ENCODE peak calls at places on chromosome 9, in ten cellular contexts. H is psoas muscle; G is mucosa of descending colon; Q is CD4-positive, CD25-positive, alpha-beta regulatory T cell; V is Peyer's patch; K is upper lobe of right lung; R is colonic mucosa; U is aorta; X is tibial nerve; A is cardiac muscle cell. C is an unnamed sample. For H3K4me1 and H3K9me3, the result is how much of the 10 kb centered on the place peaks cover.

GRCh38 chr9:31848505-31849285 is 535.7 kb upstream of the ACO1 start:
- DNase-seq in H (no peak), G (no peak), Q (no peak), V (no peak), K (no peak), R (no peak), U (no peak), X (no peak), A (no peak), C (no peak)

GRCh38 chr9:132638240-132638639 is 31.5 kb downstream of the DDX31 start:
- DNase-seq in H (no peak), G (no peak), Q (no peak), V (no peak), K (no peak), R (no peak), U (no peak), X (no peak), A (no peak), C (no peak)

GRCh38 chr9:16321461-16322119 is 548.9 kb downstream of the BNC2 start:
- DNase-seq in H (no peak), G (no peak), Q (no peak), V (peak), K (no peak), R (no peak), U (no peak), X (no peak), A (no peak), C (no peak)

GRCh38 chr9:118558026-118558425 is 811.2 kb downstream of the BRINP1 start:
- DNase-seq in H (no peak), G (no peak), Q (no peak), V (no peak), K (no peak), R (no peak), U (no peak), X (no peak), A (no peak), C (no peak)

GRCh38 chr9:131180454-131180853 is 55.1 kb downstream of the NUP214 start:
- DNase-seq in H (no peak), G (no peak), Q (no peak), V (no peak), K (no peak), R (no peak), U (no peak), X (no peak), A (no peak), C (no peak)

GRCh38 chr9:2809692-2810423 is 34.0 kb downstream of the PUM3 start:
- DNase-seq in H (no peak), G (no peak), Q (no peak), V (no peak), K (no peak), R (no peak), U (no peak), X (no peak), A (peak), C (no peak)

GRCh38 chr9:113446323-113446740 is 17.2 kb upstream of the RGS3 start:
- DNase-seq in H (no peak), G (no peak), Q (no peak), V (no peak), K (no peak), R (no peak), U (no peak), X (no peak), A (peak), C (peak)

GRCh38 chr9:111427186-111427585 is 57.0 kb downstream of the ECPAS start:
- DNase-seq in H (no peak), G (no peak), Q (no peak), V (no peak), K (no peak), R (no peak), U (no peak), X (no peak), A (no peak), C (peak)

GRCh38 chr9:8070779-8071444 is 271.3 kb upstream of the DMAC1 start:
- DNase-seq in H (peak), G (no peak), Q (no peak), V (no peak), K (no peak), R (no peak), U (no peak), X (no peak), A (peak), C (no peak)

GRCh38 chr9:76153902-76154629 is 240.2 kb downstream of the RFK start:
- DNase-seq in H (no peak), G (peak), Q (no peak), V (no peak), K (no peak), R (no peak), U (no peak), X (no peak), A (no peak), C (no peak)

GRCh38 chr9:95499847-95500246 is 16.9 kb downstream of the PTCH1 start:
- DNase-seq in H (no peak), G (no peak), Q (no peak), V (no peak), K (no peak), R (no peak), U (no peak), X (no peak), A (no peak), C (no peak)

GRCh38 chr9:133679056-133679455 is 42.9 kb downstream of the DBH start:
- DNase-seq in H (no peak), G (peak), Q (no peak), V (no peak), K (no peak), R (no peak), U (no peak), X (no peak), A (peak), C (no peak)

GRCh38 chr9:13083973-13084528 is 195.4 kb downstream of the MPDZ start:
- DNase-seq in H (no peak), G (no peak), Q (no peak), V (no peak), K (no peak), R (no peak), U (no peak), X (no peak), A (no peak), C (no peak)

GRCh38 chr9:70479880-70480291 is 65.4 kb upstream of the KLF9 start:
- DNase-seq in H (peak), G (peak), Q (no peak), V (no peak), K (no peak), R (peak), U (no peak), X (no peak), A (no peak), C (no peak)

GRCh38 chr9:98767915-98768314 is 28.4 kb downstream of the ANKS6 start:
- DNase-seq in H (no peak), G (no peak), Q (no peak), V (no peak), K (no peak), R (peak), U (no peak), X (no peak), A (no peak), C (no peak)

GRCh38 chr9:136578915-136579637 is 33.2 kb upstream of the NOTCH1 start:
- DNase-seq in H (peak), G (no peak), Q (no peak), V (no peak), K (no peak), R (no peak), U (no peak), X (no peak), A (peak), C (peak)

GRCh38 chr9:136539427-136540412 is 6.1 kb downstream of the NOTCH1 start:
- DNase-seq in H (peak), G (peak), Q (peak), V (peak), K (peak), R (peak), U (peak), X (peak), A (no peak), C (peak)

GRCh38 chr9:94084314-94084713 is at the start of gene PTPDC1:
- DNase-seq in H (no peak), G (no peak), Q (no peak), V (no peak), K (no peak), R (no peak), U (no peak), X (peak), A (no peak), C (no peak)

GRCh38 chr9:5578698-5579085 is 50.2 kb upstream of the RIC1 start:
- DNase-seq in H (no peak), G (no peak), Q (no peak), V (no peak), K (no peak), R (no peak), U (no peak), X (no peak), A (no peak), C (no peak)

GRCh38 chr9:103798620-103799019 is 295.5 kb upstream of the SMC2 start:
- DNase-seq in H (no peak), G (no peak), Q (no peak), V (no peak), K (no peak), R (no peak), U (no peak), X (no peak), A (no peak), C (no peak)

GRCh38 chr9:128621730-128622455 is 34.8 kb downstream of the DYNC2I2 start:
- DNase-seq in H (no peak), G (no peak), Q (no peak), V (no peak), K (no peak), R (no peak), U (no peak), X (no peak), A (no peak), C (no peak)

GRCh38 chr9:2234371-2234893 is 219.3 kb downstream of the SMARCA2 start:
- DNase-seq in H (no peak), G (no peak), Q (no peak), V (no peak), K (no peak), R (no peak), U (no peak), X (no peak), A (peak), C (peak)

GRCh38 chr9:69455311-69455710 is 130.3 kb downstream of the ENTREP1 start:
- DNase-seq in H (no peak), G (no peak), Q (no peak), V (no peak), K (no peak), R (no peak), U (no peak), X (no peak), A (no peak), C (no peak)

GRCh38 chr9:108834959-108835696 is 20.7 kb downstream of the ACTL7B start:
- DNase-seq in H (no peak), G (no peak), Q (no peak), V (no peak), K (no peak), R (no peak), U (no peak), X (no peak), A (no peak), C (no peak)

GRCh38 chr9:108831496-108832178 is 24.1 kb downstream of the ACTL7B start:
- DNase-seq in H (no peak), G (no peak), Q (no peak), V (no peak), K (no peak), R (no peak), U (no peak), X (no peak), A (no peak), C (no peak)

GRCh38 chr9:6566409-6567139 is 79.0 kb downstream of the GLDC start:
- DNase-seq in H (no peak), G (no peak), Q (no peak), V (no peak), K (no peak), R (no peak), U (peak), X (no peak), A (no peak), C (peak)

GRCh38 chr9:92140074-92140753 is 25.0 kb upstream of the SPTLC1 start:
- DNase-seq in H (peak), G (peak), Q (peak), V (peak), K (peak), R (peak), U (peak), X (peak), A (peak), C (peak)

GRCh38 chr9:112218908-112219307 is 43.8 kb upstream of the SUSD1 start:
- DNase-seq in H (no peak), G (no peak), Q (no peak), V (no peak), K (no peak), R (no peak), U (no peak), X (no peak), A (no peak), C (peak)

GRCh38 chr9:120579139-120579749 is 723 bp downstream of the CDK5RAP2 start:
- DNase-seq in H (no peak), G (no peak), Q (no peak), V (no peak), K (no peak), R (peak), U (no peak), X (no peak), A (no peak), C (peak)

DNA sequence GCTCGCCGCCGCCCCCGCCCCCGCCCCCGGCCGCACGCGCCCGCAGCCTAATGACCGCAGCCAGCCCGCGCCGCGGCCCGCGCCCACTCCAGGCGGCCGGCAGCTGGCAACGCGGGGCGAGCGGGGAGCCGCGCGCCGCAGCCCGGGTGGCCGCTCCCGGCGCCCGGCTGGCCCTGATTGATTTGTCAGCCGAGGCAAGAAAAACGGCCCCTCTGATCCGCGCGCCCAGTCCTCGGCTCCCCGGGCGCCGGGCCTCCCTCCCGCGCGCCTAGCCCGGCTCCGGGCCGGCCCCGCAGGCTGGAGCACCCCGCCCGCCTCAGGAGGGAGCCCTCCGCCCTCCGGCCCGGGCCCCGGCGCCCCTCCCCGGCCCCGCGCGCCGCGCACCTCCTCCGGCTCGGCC is 11.9 kb upstream of the LHX2 start:
- DNase-seq in H (no peak), G (no peak), Q (no peak), V (no peak), K (no peak), R (no peak), U (no peak), X (no peak), A (no peak), C (no peak)
- H3K4me3 ChIP-seq in H (no peak), G (no peak), Q (no peak), V (peak), K (no peak), R (no peak), U (peak), X (no peak), A (peak), C (no peak)

GRCh38 chr9:87573841-87574342 is 76.2 kb downstream of the DAPK1 start:
- DNase-seq in H (no peak), G (no peak), Q (no peak), V (no peak), K (no peak), R (no peak), U (no peak), X (no peak), A (no peak), C (no peak)

GRCh38 chr9:87570000-87570834 is 72.5 kb downstream of the DAPK1 start:
- DNase-seq in H (no peak), G (no peak), Q (no peak), V (no peak), K (no peak), R (no peak), U (no peak), X (no peak), A (no peak), C (no peak)

GRCh38 chr9:87569008-87569908 is 71.6 kb downstream of the DAPK1 start:
- DNase-seq in H (no peak), G (no peak), Q (no peak), V (peak), K (no peak), R (no peak), U (no peak), X (no peak), A (peak), C (no peak)

GRCh38 chr9:87567988-87568800 is 70.5 kb downstream of the DAPK1 start:
- DNase-seq in H (no peak), G (no peak), Q (no peak), V (no peak), K (no peak), R (no peak), U (no peak), X (no peak), A (no peak), C (no peak)

GRCh38 chr9:87572719-87573118 is 75.1 kb downstream of the DAPK1 start:
- DNase-seq in H (no peak), G (no peak), Q (no peak), V (no peak), K (no peak), R (no peak), U (no peak), X (no peak), A (no peak), C (no peak)
- H3K4me1 ChIP-seq in H (under half), G (under half), Q (under half), V (under half), K (half or more), R (under half), U (under half), X (under half), A (under half), C (under half)

GRCh38 chr9:135048046-135048757 is 39.3 kb upstream of the OLFM1 start:
- DNase-seq in H (no peak), G (peak), Q (no peak), V (peak), K (peak), R (no peak), U (peak), X (no peak), A (no peak), C (no peak)

GRCh38 chr9:135045264-135046155 is 42.0 kb upstream of the OLFM1 start:
- DNase-seq in H (no peak), G (peak), Q (no peak), V (peak), K (peak), R (no peak), U (peak), X (no peak), A (no peak), C (no peak)

GRCh38 chr9:135047026-135047350 is 40.5 kb upstream of the OLFM1 start:
- DNase-seq in H (no peak), G (peak), Q (no peak), V (peak), K (peak), R (no peak), U (peak), X (no peak), A (no peak), C (no peak)

GRCh38 chr9:135047521-135047920 is 39.9 kb upstream of the OLFM1 start:
- DNase-seq in H (no peak), G (no peak), Q (no peak), V (no peak), K (no peak), R (no peak), U (no peak), X (no peak), A (no peak), C (no peak)

DNA sequence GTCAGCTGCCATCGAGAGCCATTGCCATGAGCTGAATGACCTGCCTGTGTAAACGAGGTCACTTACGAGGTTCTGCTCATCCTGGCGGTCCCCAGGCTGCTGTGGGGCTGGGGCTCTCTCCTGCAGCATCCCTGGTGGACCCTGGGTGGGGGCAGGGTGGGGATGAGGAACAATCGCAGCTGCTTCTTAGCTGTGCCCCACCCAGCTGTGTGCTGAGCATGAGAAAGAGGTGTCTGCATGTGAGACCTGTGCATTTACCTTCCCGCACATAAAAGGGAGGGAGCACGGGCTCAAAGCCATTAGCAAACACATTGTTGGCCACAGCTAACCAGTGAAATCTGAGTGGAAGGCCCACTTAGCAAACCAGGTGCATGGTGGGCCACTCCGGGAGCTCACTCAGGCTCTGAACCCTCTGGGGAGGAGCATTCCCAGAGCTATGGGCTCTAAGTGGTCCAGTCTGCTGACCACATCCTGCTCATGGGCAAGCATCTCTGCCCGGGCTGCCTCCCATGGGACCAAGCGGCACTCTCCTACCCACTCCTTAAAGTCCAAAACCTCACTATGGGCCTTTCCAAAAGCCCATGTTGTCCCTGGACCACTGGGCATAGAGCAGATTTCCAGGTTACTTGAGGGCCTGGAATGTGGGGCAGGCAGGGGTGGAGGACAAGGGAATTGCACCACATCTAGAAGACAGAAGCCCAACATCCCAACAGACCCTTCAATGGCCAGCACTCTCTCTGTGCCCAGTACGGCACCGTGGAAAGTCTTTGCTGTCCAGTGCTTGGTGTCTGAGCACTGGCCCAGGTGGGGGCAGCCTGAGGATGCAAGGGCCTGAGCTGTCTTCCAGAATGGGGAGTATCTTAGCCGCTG is 41.1 kb upstream of the OLFM1 start:
- DNase-seq in H (no peak), G (peak), Q (no peak), V (peak), K (no peak), R (no peak), U (peak), X (no peak), A (no peak), C (no peak)
- H3K9me3 ChIP-seq in H (under half), G (under half), Q (under half), V (under half), K (under half), R (under half), U (under half), X (under half), A (under half), C (under half)

GRCh38 chr9:114486205-114486963 is 18.9 kb downstream of the WHRN start:
- DNase-seq in H (no peak), G (no peak), Q (no peak), V (no peak), K (no peak), R (no peak), U (no peak), X (no peak), A (no peak), C (no peak)
- H3K4me3 ChIP-seq in H (no peak), G (no peak), Q (no peak), V (no peak), K (no peak), R (no peak), U (no peak), X (no peak), A (no peak), C (no peak)

DNA sequence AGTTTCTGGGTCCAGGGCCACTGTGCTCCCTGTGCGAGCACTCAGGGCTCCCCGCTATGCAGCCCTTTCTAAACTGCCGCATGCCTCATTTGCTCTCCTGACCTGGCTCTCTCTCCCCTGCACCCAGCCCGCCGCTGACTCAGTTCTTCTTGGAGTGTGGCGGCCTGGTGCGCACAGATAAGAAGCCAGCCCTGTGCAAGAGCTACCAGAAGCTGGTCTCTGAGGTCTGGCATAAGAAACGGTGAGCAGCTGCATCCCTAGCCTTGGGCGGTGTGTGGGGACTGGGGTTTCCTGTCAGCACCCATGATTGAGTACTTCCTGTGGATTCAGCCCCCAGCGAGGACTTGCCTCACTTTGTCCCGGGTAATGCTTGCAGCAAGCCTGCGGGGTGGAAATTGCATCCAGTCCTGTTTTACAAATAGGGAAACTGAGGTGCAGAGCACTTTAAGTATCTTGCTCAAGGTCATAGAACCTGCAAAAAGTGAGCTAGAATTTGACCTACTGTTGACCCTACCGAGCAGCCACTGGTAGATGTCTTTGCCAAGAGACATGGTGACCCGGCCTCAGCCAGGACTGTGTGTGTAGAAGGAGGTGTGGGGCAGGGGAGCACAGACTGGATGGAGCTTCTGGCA is 27.9 kb downstream of the USP20 start:
- DNase-seq in H (peak), G (peak), Q (peak), V (peak), K (no peak), R (no peak), U (no peak), X (no peak), A (no peak), C (no peak)
- H3K4me1 ChIP-seq in H (under half), G (under half), Q (half or more), V (under half), K (under half), R (under half), U (under half), X (under half), A (under half), C (under half)